ENCODE peak calls at places on chromosomes 6 and 20, in six cellular contexts. F is GM23338, Y is uterus, D is adrenal gland, Q is heart left ventricle, G is thoracic aorta. S is an unnamed sample.

GRCh38 chr6:37010402-37010892 is 5.0 kb downstream of the FGD2 start:
- DNase-seq in F (no peak), G (no peak), D (no peak), Q (no peak), Y (no peak), S (no peak)

GRCh38 chr6:35280903-35281302 is 16.7 kb upstream of the DEF6 start:
- DNase-seq in Y (no peak), D (no peak), G (no peak), F (no peak), Q (no peak), S (no peak)

GRCh38 chr6:123338394-123338793 is 298.4 kb downstream of the TRDN start:
- DNase-seq in D (no peak), Y (no peak), G (no peak), Q (no peak), F (no peak), S (no peak)

GRCh38 chr20:59525500-59526241 is 78.7 kb upstream of the PHACTR3 start:
- DNase-seq in F (peak; percentile 90), Q (peak; percentile 53), Y (peak; percentile 24), D (peak; percentile 45), G (no peak), S (no peak)

GRCh38 chr6:8130399-8130798 is 28.1 kb upstream of the EEF1E1 start:
- DNase-seq in Y (no peak), G (no peak), F (no peak), Q (no peak), D (no peak), S (no peak)

GRCh38 chr20:58842276-58842675 is 8.4 kb downstream of the GNAS-AS1 start:
- DNase-seq in Y (no peak), F (peak; percentile 52), Q (no peak), D (no peak), G (no peak), S (no peak)

GRCh38 chr6:41642960-41643898 is 5.0 kb downstream of the MDFI start:
- DNase-seq in Y (no peak), D (no peak), F (no peak), G (no peak), Q (no peak), S (no peak)

GRCh38 chr6:44229376-44230033 is 6.1 kb downstream of the SLC29A1 start:
- DNase-seq in Q (peak; percentile 82), Y (no peak), F (no peak), G (no peak), D (peak; percentile 90), S (no peak)

GRCh38 chr6:136411028-136411329 is 121.3 kb upstream of the BCLAF1 start:
- DNase-seq in F (no peak), G (no peak), Y (no peak), D (no peak), Q (no peak), S (no peak)

GRCh38 chr6:12353731-12354130 is 63.6 kb downstream of the EDN1 start:
- DNase-seq in Q (no peak), F (no peak), D (no peak), Y (no peak), G (no peak), S (peak; percentile 27)

GRCh38 chr6:157760589-157761330 is 62.3 kb upstream of the SNX9 start:
- DNase-seq in F (no peak), G (no peak), D (no peak), Y (peak; percentile 42), Q (no peak), S (peak; percentile 82)

GRCh38 chr6:79756496-79756895 is 125.4 kb downstream of the SH3BGRL2 start:
- DNase-seq in D (no peak), G (no peak), Q (no peak), F (no peak), Y (no peak), S (no peak)
- TF ChIP-seq CTCF in D (no peak), G (no peak), Q (no peak), F (no peak), Y (no peak), S (no peak)

GRCh38 chr6:169938731-169939130 is 187.3 kb downstream of the ERMARD start:
- DNase-seq in Y (no peak), D (no peak), Q (no peak), G (no peak), F (no peak), S (no peak)
- H3K27me3 ChIP-seq in Y (no peaks in the 10 kb centered on the region), D (no peaks in the 10 kb centered on the region), Q (peaks cover 40% of the 10 kb centered on the region), G (no peaks in the 10 kb centered on the region), F (no peaks in the 10 kb centered on the region), S (peaks cover 4% of the 10 kb centered on the region)

GRCh38 chr20:34850969-34851368 is 21.7 kb downstream of the GGT7 start:
- DNase-seq in D (no peak), Y (no peak), G (no peak), F (no peak), Q (no peak), S (no peak)

GRCh38 chr20:34849778-34850177 is 22.9 kb downstream of the GGT7 start:
- DNase-seq in Q (no peak), Y (no peak), F (no peak), D (no peak), G (no peak), S (no peak)

GRCh38 chr20:34848597-34848996 is 23.1 kb upstream of the NCOA6 start:
- DNase-seq in Q (no peak), Y (no peak), D (no peak), F (no peak), G (no peak), S (no peak)

DNA sequence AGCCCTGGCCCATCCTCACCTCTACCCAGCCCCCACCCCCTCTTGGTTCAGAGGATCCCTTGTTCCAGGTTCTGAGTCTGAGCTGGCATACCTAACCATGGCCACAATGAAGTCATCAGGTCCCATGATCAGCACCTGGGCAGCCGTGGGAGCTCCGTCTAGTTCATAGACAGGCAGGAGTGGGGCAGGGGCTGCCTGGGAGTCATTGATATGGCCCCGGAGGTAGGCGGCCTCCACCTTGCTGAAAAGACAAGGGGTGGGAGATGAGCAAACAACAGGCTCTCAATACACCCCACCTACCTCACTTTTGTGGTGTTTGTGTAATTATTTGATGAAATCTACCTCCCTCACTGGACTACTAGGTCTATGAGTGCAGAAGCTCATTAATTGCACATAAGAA is 20.4 kb downstream of the GGT7 start:
- DNase-seq in D (no peak), Q (no peak), Y (no peak), F (no peak), G (no peak), S (no peak)
- H3K36me3 ChIP-seq in D (no peaks in the 10 kb centered on the region), Q (peaks cover 37% of the 10 kb centered on the region), Y (no peaks in the 10 kb centered on the region), F (no peaks in the 10 kb centered on the region), G (peaks cover 41% of the 10 kb centered on the region), S (no peaks in the 10 kb centered on the region)

DNA sequence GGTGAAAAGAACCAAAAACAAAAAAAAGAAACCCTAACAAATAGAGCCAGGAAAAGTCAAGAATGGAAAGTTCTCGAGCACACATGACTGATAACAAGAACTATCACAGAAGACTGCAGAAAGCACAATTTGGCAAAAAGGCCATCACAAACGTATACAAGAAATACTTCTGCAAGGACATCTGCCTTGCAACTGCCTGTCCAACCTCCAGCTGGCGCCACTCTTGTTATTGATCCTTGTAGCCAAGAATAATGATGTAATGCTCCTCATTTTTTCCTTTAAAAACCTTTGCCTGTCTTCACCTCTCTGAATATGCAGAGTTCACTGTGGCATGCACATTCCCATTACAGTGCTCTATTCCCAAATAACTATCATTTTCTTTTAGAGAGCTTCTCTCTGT is 87.9 kb upstream of the BMP5 start:
- DNase-seq in F (peak; percentile 53), Y (no peak), D (no peak), Q (no peak), G (no peak), S (peak; percentile 10)
- TF ChIP-seq CTCF in F (peak; percentile 73), Y (no peak), D (no peak), Q (no peak), G (no peak), S (peak; percentile 41)

GRCh38 chr6:1601616-1602355 is 7.9 kb upstream of the FOXC1 start:
- DNase-seq in G (no peak), Q (no peak), D (no peak), Y (no peak), F (peak; percentile 31), S (no peak)

GRCh38 chr6:1600063-1600763 is 9.5 kb upstream of the FOXC1 start:
- DNase-seq in Q (no peak), F (no peak), G (no peak), D (no peak), Y (no peak), S (no peak)

GRCh38 chr6:1602356-1602713 is 7.4 kb upstream of the FOXC1 start:
- DNase-seq in D (no peak), F (no peak), Y (no peak), Q (no peak), G (no peak), S (no peak)

GRCh38 chr6:1599469-1599868 is 10.2 kb upstream of the FOXC1 start:
- DNase-seq in Y (no peak), F (no peak), Q (no peak), G (no peak), D (no peak), S (no peak)

GRCh38 chr6:1600764-1601615 is 8.7 kb upstream of the FOXC1 start:
- DNase-seq in Y (no peak), D (no peak), Q (no peak), F (no peak), G (no peak), S (no peak)
- H3K27me3 ChIP-seq in Y (peaks cover 11% of the 10 kb centered on the region), D (peaks cover 64% of the 10 kb centered on the region), Q (peaks cover 63% of the 10 kb centered on the region), F (peaks cover 44% of the 10 kb centered on the region), G (no peaks in the 10 kb centered on the region), S (peaks cover 3% of the 10 kb centered on the region)

GRCh38 chr20:63966944-63967322 is 2.8 kb downstream of the ZNF512B start:
- DNase-seq in F (no peak), Q (peak; percentile 30), G (no peak), D (no peak), Y (peak; percentile 16), S (no peak)
- H3K36me3 ChIP-seq in F (no peaks in the 10 kb centered on the region), Q (peaks cover 28% of the 10 kb centered on the region), G (peaks cover 20% of the 10 kb centered on the region), D (no peaks in the 10 kb centered on the region), Y (no peaks in the 10 kb centered on the region), S (peaks cover 24% of the 10 kb centered on the region)

GRCh38 chr20:43670423-43670822 is 3.5 kb downstream of the MYBL2 start:
- DNase-seq in Y (no peak), G (no peak), F (no peak), Q (no peak), D (no peak), S (no peak)

GRCh38 chr20:43665466-43666176 is 1.3 kb upstream of the MYBL2 start:
- DNase-seq in F (no peak), Y (no peak), Q (no peak), D (no peak), G (no peak), S (no peak)

GRCh38 chr20:43669332-43669731 is 2.4 kb downstream of the MYBL2 start:
- DNase-seq in D (peak; percentile 75), Y (no peak), G (no peak), Q (no peak), F (no peak), S (peak; percentile 28)

GRCh38 chr20:43666376-43667328 is at the start of gene MYBL2:
- DNase-seq in F (peak; percentile 84), Y (peak; percentile 15), Q (no peak), D (peak; percentile 36), G (no peak), S (peak; percentile 17)

GRCh38 chr20:43667341-43668132 is 623 bp downstream of the MYBL2 start:
- DNase-seq in D (no peak), Y (no peak), Q (no peak), F (peak; percentile 81), G (no peak), S (no peak)
- TF ChIP-seq CTCF in D (no peak), Y (no peak), Q (no peak), F (no peak), G (no peak), S (no peak)

GRCh38 chr20:62999580-62999979 is 7.2 kb downstream of the BHLHE23 start:
- DNase-seq in G (no peak), D (no peak), Q (no peak), F (no peak), Y (no peak), S (no peak)
- H3K27me3 ChIP-seq in G (peaks cover 7% of the 10 kb centered on the region), D (peaks cover 54% of the 10 kb centered on the region), Q (peaks cover 92% of the 10 kb centered on the region), F (peaks cover 28% of the 10 kb centered on the region), Y (peaks cover 41% of the 10 kb centered on the region), S (peaks cover 25% of the 10 kb centered on the region)

S was measured in bronchial epithelial cell.